ENCODE peak calls at places on chromosomes 16 and 17, in six cellular contexts. E is GM12878, R is HepG2, C is K562, W is H1, J is GM12892. P is an unnamed sample.

GRCh38 chr16:27323781-27324561 is 10.2 kb downstream of the IL4R start:
- DNase-seq in R (no peak), C (no peak), J (no peak), E (no peak), W (no peak), P (no peak)

GRCh38 chr17:56203430-56203829 is 50.2 kb downstream of the ANKFN1 start:
- DNase-seq in R (peak), E (no peak), C (peak), W (no peak), J (no peak), P (no peak)

GRCh38 chr16:19874816-19875546 is 9.7 kb downstream of the GPRC5B start:
- DNase-seq in R (no peak), E (no peak), W (no peak), C (no peak), J (no peak), P (no peak)

GRCh38 chr17:43341705-43342600 is 56.8 kb upstream of the ARL4D start:
- DNase-seq in W (no peak), C (no peak), E (no peak), R (no peak), J (no peak), P (no peak)

GRCh38 chr17:42702446-42702845 is 20.1 kb downstream of the CNTNAP1 start:
- DNase-seq in C (no peak), J (no peak), W (no peak), R (no peak), E (no peak), P (peak)

GRCh38 chr17:3964203-3965122 is at the start of gene ATP2A3:
- DNase-seq in C (peak), J (peak), R (no peak), E (no peak), W (no peak), P (peak)

GRCh38 chr16:87329436-87330256 is 12.5 kb upstream of the C16orf95 start:
- DNase-seq in E (no peak), R (no peak), W (no peak), C (no peak), J (no peak), P (no peak)

GRCh38 chr17:5516060-5516792 is 29.9 kb downstream of the MIS12 start:
- DNase-seq in C (no peak), E (no peak), J (no peak), W (no peak), R (peak), P (no peak)

GRCh38 chr17:74130841-74131240 is 72.6 kb upstream of the RPL38 start:
- DNase-seq in W (no peak), R (no peak), C (no peak), E (no peak), J (no peak), P (no peak)

GRCh38 chr17:32240745-32241144 is 24.9 kb upstream of the RHBDL3 start:
- DNase-seq in R (no peak), W (no peak), C (no peak), J (no peak), E (no peak), P (no peak)

GRCh38 chr16:56675685-56676210 is 6.1 kb downstream of the MT1H start:
- DNase-seq in E (no peak), R (no peak), C (no peak), J (no peak), W (no peak), P (no peak)

GRCh38 chr16:19555938-19556778 is 655 bp downstream of the VPS35L start:
- DNase-seq in E (peak), J (peak), W (peak), C (peak), R (no peak), P (peak)

GRCh38 chr17:38980455-38981217 is 13.4 kb upstream of the FBXO47 start:
- DNase-seq in E (no peak), J (no peak), W (no peak), C (no peak), R (no peak), P (no peak)

GRCh38 chr17:80871341-80871740 is 120.3 kb upstream of the CHMP6 start:
- DNase-seq in R (no peak), J (no peak), C (no peak), E (no peak), W (no peak), P (no peak)

GRCh38 chr16:24674877-24675276 is 54.6 kb upstream of the TNRC6A start:
- DNase-seq in R (no peak), C (no peak), E (no peak), W (no peak), J (no peak), P (no peak)

GRCh38 chr16:68785715-68786114 is 48.6 kb downstream of the CDH1 start:
- DNase-seq in W (no peak), C (no peak), E (no peak), R (no peak), J (no peak), P (no peak)

GRCh38 chr17:1110524-1110843 is 69.3 kb downstream of the ABR start:
- DNase-seq in E (no peak), W (no peak), R (no peak), C (no peak), J (no peak), P (no peak)

GRCh38 chr17:4740584-4740983 is 856 bp upstream of the CXCL16 start:
- DNase-seq in C (no peak), E (no peak), R (no peak), J (no peak), W (no peak), P (no peak)

GRCh38 chr16:89843409-89844350 is 15.4 kb downstream of the SPIRE2 start:
- DNase-seq in J (no peak), E (no peak), C (no peak), W (no peak), R (no peak), P (no peak)

GRCh38 chr17:1376061-1376460 is 24.0 kb downstream of the YWHAE start:
- DNase-seq in E (no peak), J (no peak), W (no peak), C (no peak), R (no peak), P (no peak)

GRCh38 chr16:2724816-2725348 is 4.9 kb upstream of the PRSS27 start:
- DNase-seq in E (no peak), R (no peak), W (no peak), J (no peak), C (no peak), P (no peak)

GRCh38 chr17:64174686-64175456 is 44.9 kb upstream of the ERN1 start:
- DNase-seq in R (no peak), J (no peak), W (no peak), E (no peak), C (no peak), P (no peak)

GRCh38 chr16:14486520-14487303 is 143.3 kb downstream of the PARN start:
- DNase-seq in E (no peak), R (peak), J (no peak), W (no peak), C (peak), P (no peak)

GRCh38 chr17:76544916-76545365 is 5.1 kb downstream of the PRCD start:
- DNase-seq in W (no peak), C (no peak), J (no peak), R (no peak), E (no peak), P (no peak)

GRCh38 chr16:11174141-11174540 is 81.9 kb downstream of the SOCS1 start:
- DNase-seq in W (no peak), E (no peak), J (no peak), C (no peak), R (no peak), P (no peak)

GRCh38 chr17:62150471-62150870 is 85.4 kb upstream of the MED13 start:
- DNase-seq in J (no peak), C (no peak), R (no peak), E (no peak), W (no peak), P (no peak)

GRCh38 chr17:48610282-48611211 is at the start of gene HOXB7:
- DNase-seq in J (peak), W (no peak), R (no peak), C (peak), E (no peak), P (no peak)

GRCh38 chr16:88459366-88460055 is 6.4 kb downstream of the ZFPM1 start:
- DNase-seq in W (no peak), E (no peak), R (no peak), J (no peak), C (no peak), P (no peak)

GRCh38 chr17:8126306-8127066 is 2.6 kb upstream of the HES7 start:
- DNase-seq in W (no peak), R (no peak), C (peak), J (no peak), E (no peak), P (no peak)

GRCh38 chr17:3750926-3751325 is 27.2 kb downstream of the HASPIN start:
- DNase-seq in R (no peak), E (no peak), W (no peak), C (no peak), J (no peak), P (no peak)

GRCh38 chr17:62757518-62757951 is 50.6 kb downstream of the MARCHF10 start:
- DNase-seq in W (no peak), C (no peak), R (no peak), E (no peak), J (no peak), P (no peak)

GRCh38 chr16:85963746-85964370 is 64.9 kb downstream of the IRF8 start:
- DNase-seq in J (no peak), E (no peak), C (no peak), R (no peak), W (no peak), P (no peak)

GRCh38 chr17:44501866-44502265 is 1.3 kb downstream of the GPATCH8 start:
- DNase-seq in J (no peak), W (no peak), E (no peak), C (peak), R (no peak), P (no peak)

GRCh38 chr16:61831351-61831933 is 204.8 kb downstream of the CDH8 start:
- DNase-seq in C (no peak), J (no peak), R (no peak), W (no peak), E (no peak), P (no peak)

GRCh38 chr16:7303014-7303676 is 29.5 kb upstream of the RBFOX1 start:
- DNase-seq in J (no peak), E (no peak), W (no peak), R (no peak), C (no peak), P (no peak)

GRCh38 chr16:46950009-46950408 is 23.5 kb downstream of the DNAJA2 start:
- DNase-seq in E (no peak), J (no peak), R (no peak), W (no peak), C (no peak), P (no peak)

GRCh38 chr16:46948548-46949166 is 24.8 kb downstream of the DNAJA2 start:
- DNase-seq in W (no peak), E (no peak), C (no peak), R (peak), J (no peak), P (no peak)

GRCh38 chr16:46949216-46949892 is 24.1 kb downstream of the DNAJA2 start:
- DNase-seq in R (no peak), C (no peak), W (no peak), J (no peak), E (no peak), P (no peak)

DNA sequence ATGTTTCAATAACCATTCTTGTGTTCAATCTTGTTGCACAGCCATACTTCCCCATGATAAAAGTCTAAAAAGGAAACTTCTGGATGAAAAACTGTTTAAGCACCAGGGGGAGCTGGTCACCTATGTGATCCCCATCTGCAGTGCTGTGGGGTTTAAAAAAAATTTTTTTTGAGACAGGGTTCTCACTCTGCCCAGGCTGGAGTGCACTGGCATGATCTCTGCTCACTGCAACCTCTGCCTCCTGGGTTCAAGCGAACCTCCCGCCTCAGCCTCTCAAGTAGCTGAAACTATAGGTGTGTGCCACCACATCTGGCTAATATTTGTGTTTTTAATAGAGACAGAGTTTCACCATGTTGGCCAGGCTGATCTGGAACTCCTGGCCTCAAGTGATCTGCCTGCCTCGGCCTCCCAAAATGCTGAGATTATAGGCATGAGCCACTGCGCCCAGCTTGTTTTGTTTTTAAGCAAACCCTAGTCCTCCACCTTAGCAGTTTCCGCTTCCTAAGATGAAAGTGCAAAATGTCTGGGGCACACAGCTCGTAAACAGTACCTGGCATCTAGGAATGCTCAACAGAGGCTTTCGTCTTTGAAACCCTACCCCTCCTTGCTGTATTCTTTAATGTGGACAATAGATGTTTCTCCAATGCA is 25.4 kb downstream of the DNAJA2 start:
- DNase-seq in J (no peak), E (peak), W (no peak), R (peak), C (peak), P (no peak)
- TF ChIP-seq TAF1 in J (no peak), E (no peak), W (no peak), R (no peak), C (no peak), P (no peak)

GRCh38 chr17:79048826-79049755 is 25.1 kb downstream of the C1QTNF1 start:
- DNase-seq in C (no peak), J (no peak), W (no peak), E (no peak), R (no peak), P (no peak)
- TF ChIP-seq POLR2A in C (no peak), J (no peak), W (no peak), E (no peak), R (no peak), P (no peak)

DNA sequence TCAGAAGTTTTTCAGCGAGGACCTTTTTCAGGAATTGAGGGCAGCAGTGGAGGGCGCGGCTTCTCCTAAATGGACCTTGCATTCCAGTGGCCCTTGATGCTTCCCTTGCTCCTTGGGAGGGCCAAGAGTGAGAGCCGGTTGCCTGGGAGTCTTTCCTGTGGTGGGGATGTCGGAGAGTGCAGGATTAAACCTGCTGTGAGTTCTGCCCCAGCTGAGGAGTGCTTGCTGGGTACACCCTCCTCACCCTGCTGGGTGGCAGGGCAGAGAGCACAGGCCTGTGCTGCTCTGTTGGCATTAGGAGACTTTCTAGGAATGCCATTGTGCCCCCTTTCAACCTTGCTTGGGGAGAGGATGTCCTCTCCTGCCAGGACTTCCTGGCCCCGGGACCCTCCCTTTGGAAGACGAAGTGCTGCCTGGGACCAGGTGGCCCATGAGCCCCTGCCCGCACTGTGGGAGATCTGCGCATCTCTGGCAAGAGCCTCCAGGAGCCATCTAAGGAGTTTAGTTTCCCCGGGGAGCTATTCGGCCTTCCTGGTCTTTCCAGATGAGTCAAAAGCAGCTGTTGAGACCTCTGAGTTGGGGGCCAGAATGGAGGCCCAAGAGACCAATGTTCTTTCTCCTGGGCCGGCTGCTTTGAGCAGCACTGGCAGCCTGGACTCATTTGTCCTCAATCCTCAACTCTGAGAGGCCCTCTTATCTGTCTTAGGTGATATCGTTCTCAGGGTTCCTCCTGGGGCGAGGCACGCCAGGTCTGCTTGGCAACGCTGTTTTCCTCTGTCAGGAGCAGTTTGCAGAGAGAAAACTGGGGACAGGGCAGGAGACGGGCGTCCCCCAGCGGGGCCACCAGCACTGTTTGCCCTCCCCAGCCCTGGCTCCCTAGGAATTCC is 5.6 kb downstream of the LLGL2 start:
- DNase-seq in E (no peak), W (no peak), J (no peak), R (no peak), C (no peak), P (no peak)
- TF ChIP-seq TAF1 in E (no peak), W (no peak), J (no peak), R (no peak), C (no peak), P (no peak)

GRCh38 chr17:82734987-82735866 is at the start of gene FN3K:
- DNase-seq in W (no peak), R (peak), E (no peak), C (peak), J (no peak), P (no peak)
- TF ChIP-seq POLR2A in W (no peak), R (peak), E (no peak), C (peak), J (no peak), P (no peak)

DNA sequence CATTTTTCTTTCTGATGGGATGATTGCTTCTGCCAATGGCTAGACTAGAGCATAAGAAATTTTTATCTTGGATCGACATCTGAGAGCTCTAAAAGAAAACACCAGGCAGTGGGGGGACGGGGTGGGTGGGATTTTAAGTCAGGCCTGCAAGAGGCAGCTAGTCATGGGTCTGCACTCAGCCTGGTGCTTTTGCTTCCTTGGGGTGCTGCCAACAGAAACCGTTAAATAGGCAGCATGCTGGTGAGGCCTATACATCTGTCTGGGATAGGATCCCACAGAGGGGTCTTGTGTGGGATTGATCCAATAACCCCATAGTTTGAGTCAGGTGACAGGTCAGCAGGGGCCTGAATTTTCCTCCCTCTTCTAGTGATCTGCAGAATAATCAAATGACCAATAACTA is 26.9 kb downstream of the ZNRF1 start:
- DNase-seq in J (no peak), R (no peak), C (peak), W (no peak), E (no peak), P (no peak)
- TF ChIP-seq TAF1 in J (no peak), R (no peak), C (no peak), W (no peak), E (no peak), P (no peak)

GRCh38 chr16:55570159-55570558 is 3.7 kb downstream of the CAPNS2 start:
- DNase-seq in C (peak), J (no peak), W (no peak), R (no peak), E (no peak), P (no peak)
- TF ChIP-seq POLR2A in C (no peak), J (no peak), W (no peak), R (no peak), E (no peak), P (no peak)

DNA sequence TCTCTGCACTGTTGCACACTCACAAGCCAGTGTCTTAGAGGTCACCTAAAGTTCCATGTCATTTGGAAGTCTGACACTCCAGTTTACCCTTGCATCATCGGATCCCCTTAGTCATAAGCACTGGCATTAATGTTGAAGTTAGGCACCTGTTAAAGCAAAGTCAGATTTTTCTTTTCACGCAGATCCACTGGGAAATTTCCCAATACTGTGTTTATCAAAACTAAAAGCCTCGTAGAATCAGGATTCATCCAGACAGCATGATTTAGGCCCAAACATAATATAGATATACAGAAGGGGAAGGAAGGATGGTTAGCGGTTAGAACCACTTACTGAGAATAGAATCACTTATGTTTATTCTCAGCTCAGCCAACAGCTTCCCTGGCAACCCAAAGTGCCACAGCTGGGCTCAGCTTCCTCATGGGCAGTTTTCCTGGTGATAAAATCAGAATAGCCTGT is 30.1 kb upstream of the HAPSTR1 start:
- DNase-seq in R (no peak), C (no peak), J (no peak), E (no peak), W (no peak), P (no peak)
- TF ChIP-seq TAF1 in R (no peak), C (no peak), J (no peak), E (no peak), W (no peak), P (no peak)

GRCh38 chr16:83510906-83511305 is 296.9 kb upstream of the HSBP1 start:
- DNase-seq in R (no peak), E (no peak), W (no peak), C (no peak), J (no peak), P (no peak)

GRCh38 chr16:83513006-83513755 is 294.6 kb upstream of the HSBP1 start:
- DNase-seq in E (no peak), J (no peak), W (no peak), C (no peak), R (no peak), P (no peak)

DNA sequence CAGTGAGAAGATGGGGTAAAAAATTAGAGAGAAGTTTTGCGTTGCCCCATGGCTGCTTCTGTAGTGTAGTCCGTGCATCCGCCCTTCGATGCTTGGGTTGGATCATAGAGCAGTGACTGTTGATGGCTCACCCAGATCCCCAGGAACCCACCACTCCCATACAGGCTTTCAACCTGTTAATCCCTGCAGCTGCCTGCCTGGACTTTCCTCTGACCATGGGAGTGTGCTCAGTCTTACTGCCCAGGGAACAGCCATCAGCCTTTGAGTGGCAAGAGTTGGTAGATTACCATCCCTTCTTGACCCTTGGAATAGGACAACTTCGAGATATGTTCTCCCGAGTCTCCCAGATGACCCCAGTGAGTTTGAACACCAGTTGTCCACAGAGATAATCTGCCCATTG is 299.5 kb upstream of the HSBP1 start:
- DNase-seq in R (no peak), C (no peak), W (no peak), J (no peak), E (no peak), P (no peak)
- TF ChIP-seq POLR2A in R (no peak), C (no peak), W (no peak), J (no peak), E (no peak), P (no peak)